ENCODE peak calls at places on chromosomes 6 and 20, in eight cellular contexts. One of them, this sample, is unnamed.

GRCh38 chr6:53313784-53314382 is 34.9 kb downstream of the ELOVL5 start:
- DNase-seq in neural progenitor cell: no peak
- DNase-seq in tibial nerve: no peak
- DNase-seq in OCI-LY7: no peak
- DNase-seq in psoas muscle: no peak
- DNase-seq in CD8-positive, alpha-beta T cell: no peak
- DNase-seq in hepatocyte: no peak
- DNase-seq in transverse colon: no peak
- DNase-seq in this sample: no peak

GRCh38 chr6:35808688-35809087 is 3.5 kb downstream of the LHFPL5 start:
- DNase-seq in CD8-positive, alpha-beta T cell: no peak
- DNase-seq in transverse colon: no peak
- DNase-seq in tibial nerve: no peak
- DNase-seq in neural progenitor cell: no peak
- DNase-seq in psoas muscle: no peak
- DNase-seq in OCI-LY7: no peak
- DNase-seq in hepatocyte: no peak
- DNase-seq in this sample: no peak

GRCh38 chr20:15547109-15547508 is 1026.1 kb downstream of the KIF16B start:
- DNase-seq in transverse colon: no peak
- DNase-seq in psoas muscle: no peak
- DNase-seq in hepatocyte: no peak
- DNase-seq in neural progenitor cell: no peak
- DNase-seq in OCI-LY7: no peak
- DNase-seq in tibial nerve: no peak
- DNase-seq in CD8-positive, alpha-beta T cell: no peak
- DNase-seq in this sample: no peak

GRCh38 chr6:133973109-133973971 is 20.3 kb downstream of the TBPL1 start:
- DNase-seq in OCI-LY7: peak; percentile 69
- DNase-seq in hepatocyte: peak; percentile 67
- DNase-seq in tibial nerve: no peak
- DNase-seq in psoas muscle: no peak
- DNase-seq in neural progenitor cell: peak; percentile 58
- DNase-seq in transverse colon: no peak
- DNase-seq in CD8-positive, alpha-beta T cell: no peak
- DNase-seq in this sample: no peak

GRCh38 chr6:55980627-55981211 is 105.3 kb upstream of the BMP5 start:
- DNase-seq in transverse colon: no peak
- DNase-seq in OCI-LY7: peak; percentile 22
- DNase-seq in psoas muscle: no peak
- DNase-seq in neural progenitor cell: peak; percentile 67
- DNase-seq in CD8-positive, alpha-beta T cell: no peak
- DNase-seq in hepatocyte: peak; percentile 65
- DNase-seq in tibial nerve: peak; percentile 65
- DNase-seq in this sample: no peak

GRCh38 chr6:143896096-143896880 is 32.0 kb downstream of the ZC2HC1B start:
- DNase-seq in hepatocyte: peak; percentile 25
- DNase-seq in transverse colon: peak; percentile 52
- DNase-seq in neural progenitor cell: no peak
- DNase-seq in psoas muscle: no peak
- DNase-seq in OCI-LY7: no peak
- DNase-seq in CD8-positive, alpha-beta T cell: no peak
- DNase-seq in tibial nerve: no peak
- DNase-seq in this sample: no peak

GRCh38 chr20:24731312-24731711 is 217.8 kb upstream of the CST7 start:
- DNase-seq in neural progenitor cell: no peak
- DNase-seq in tibial nerve: no peak
- DNase-seq in hepatocyte: no peak
- DNase-seq in OCI-LY7: no peak
- DNase-seq in psoas muscle: no peak
- DNase-seq in transverse colon: no peak
- DNase-seq in CD8-positive, alpha-beta T cell: no peak
- DNase-seq in this sample: no peak

GRCh38 chr20:19737025-19737424 is 21.0 kb upstream of the RIN2 start:
- DNase-seq in neural progenitor cell: no peak
- DNase-seq in psoas muscle: no peak
- DNase-seq in transverse colon: peak; percentile 41
- DNase-seq in tibial nerve: peak; percentile 26
- DNase-seq in CD8-positive, alpha-beta T cell: no peak
- DNase-seq in hepatocyte: peak; percentile 65
- DNase-seq in OCI-LY7: no peak
- DNase-seq in this sample: no peak

GRCh38 chr20:32796383-32797159 is 23.2 kb upstream of the MAPRE1 start:
- DNase-seq in transverse colon: no peak
- DNase-seq in psoas muscle: no peak
- DNase-seq in tibial nerve: no peak
- DNase-seq in hepatocyte: no peak
- DNase-seq in OCI-LY7: no peak
- DNase-seq in CD8-positive, alpha-beta T cell: no peak
- DNase-seq in neural progenitor cell: no peak
- DNase-seq in this sample: no peak

GRCh38 chr20:25024171-25024570 is 31.6 kb upstream of the APMAP start:
- DNase-seq in OCI-LY7: no peak
- DNase-seq in CD8-positive, alpha-beta T cell: no peak
- DNase-seq in hepatocyte: no peak
- DNase-seq in neural progenitor cell: no peak
- DNase-seq in tibial nerve: no peak
- DNase-seq in psoas muscle: no peak
- DNase-seq in transverse colon: peak; percentile 3
- DNase-seq in this sample: peak; percentile 38

GRCh38 chr6:117448732-117449131 is 23.0 kb upstream of the ROS1 start:
- DNase-seq in hepatocyte: peak; percentile 32
- DNase-seq in OCI-LY7: no peak
- DNase-seq in transverse colon: no peak
- DNase-seq in psoas muscle: no peak
- DNase-seq in neural progenitor cell: no peak
- DNase-seq in tibial nerve: no peak
- DNase-seq in CD8-positive, alpha-beta T cell: no peak
- DNase-seq in this sample: no peak

GRCh38 chr6:30955367-30956042 is 14.7 kb downstream of the MUCL3 start:
- DNase-seq in OCI-LY7: no peak
- DNase-seq in psoas muscle: peak; percentile 78
- DNase-seq in CD8-positive, alpha-beta T cell: peak; percentile 78
- DNase-seq in neural progenitor cell: peak; percentile 86
- DNase-seq in tibial nerve: no peak
- DNase-seq in transverse colon: peak; percentile 68
- DNase-seq in hepatocyte: peak; percentile 85
- DNase-seq in this sample: peak; percentile 91

GRCh38 chr6:12545837-12546658 is 170.5 kb upstream of the PHACTR1 start:
- DNase-seq in CD8-positive, alpha-beta T cell: no peak
- DNase-seq in OCI-LY7: no peak
- DNase-seq in transverse colon: no peak
- DNase-seq in tibial nerve: no peak
- DNase-seq in neural progenitor cell: no peak
- DNase-seq in hepatocyte: no peak
- DNase-seq in psoas muscle: no peak
- DNase-seq in this sample: no peak

GRCh38 chr6:125792680-125793079 is 1.9 kb downstream of the NCOA7 start:
- DNase-seq in tibial nerve: no peak
- DNase-seq in neural progenitor cell: no peak
- DNase-seq in transverse colon: no peak
- DNase-seq in hepatocyte: no peak
- DNase-seq in OCI-LY7: no peak
- DNase-seq in CD8-positive, alpha-beta T cell: no peak
- DNase-seq in psoas muscle: no peak
- DNase-seq in this sample: no peak

GRCh38 chr6:149055195-149055899 is 262.2 kb upstream of the TAB2 start:
- DNase-seq in psoas muscle: no peak
- DNase-seq in tibial nerve: no peak
- DNase-seq in neural progenitor cell: no peak
- DNase-seq in OCI-LY7: no peak
- DNase-seq in CD8-positive, alpha-beta T cell: no peak
- DNase-seq in transverse colon: no peak
- DNase-seq in hepatocyte: no peak
- DNase-seq in this sample: no peak

GRCh38 chr6:41687501-41688175 is 47.8 kb downstream of the TFEB start:
- DNase-seq in tibial nerve: no peak
- DNase-seq in psoas muscle: no peak
- DNase-seq in neural progenitor cell: no peak
- DNase-seq in OCI-LY7: no peak
- DNase-seq in CD8-positive, alpha-beta T cell: no peak
- DNase-seq in transverse colon: peak; percentile 76
- DNase-seq in hepatocyte: peak; percentile 35
- DNase-seq in this sample: no peak

GRCh38 chr6:112311950-112312547 is 35.1 kb upstream of the RFPL4B start:
- DNase-seq in tibial nerve: no peak
- DNase-seq in CD8-positive, alpha-beta T cell: no peak
- DNase-seq in OCI-LY7: peak; percentile 4
- DNase-seq in psoas muscle: no peak
- DNase-seq in neural progenitor cell: peak; percentile 32
- DNase-seq in transverse colon: no peak
- DNase-seq in hepatocyte: peak; percentile 41
- DNase-seq in this sample: no peak

GRCh38 chr6:168049277-168049676 is 29.7 kb downstream of the FRMD1 start:
- DNase-seq in OCI-LY7: no peak
- DNase-seq in hepatocyte: no peak
- DNase-seq in neural progenitor cell: no peak
- DNase-seq in transverse colon: no peak
- DNase-seq in CD8-positive, alpha-beta T cell: no peak
- DNase-seq in psoas muscle: no peak
- DNase-seq in tibial nerve: no peak
- DNase-seq in this sample: peak; percentile 66

GRCh38 chr6:134376785-134377184 is 58.9 kb upstream of the SGK1 start:
- DNase-seq in CD8-positive, alpha-beta T cell: no peak
- DNase-seq in tibial nerve: no peak
- DNase-seq in neural progenitor cell: no peak
- DNase-seq in OCI-LY7: no peak
- DNase-seq in transverse colon: no peak
- DNase-seq in hepatocyte: no peak
- DNase-seq in psoas muscle: no peak
- DNase-seq in this sample: no peak

GRCh38 chr6:155528335-155528734 is 72.7 kb upstream of the NOX3 start:
- DNase-seq in OCI-LY7: no peak
- DNase-seq in CD8-positive, alpha-beta T cell: no peak
- DNase-seq in tibial nerve: no peak
- DNase-seq in transverse colon: no peak
- DNase-seq in neural progenitor cell: no peak
- DNase-seq in hepatocyte: no peak
- DNase-seq in psoas muscle: no peak
- DNase-seq in this sample: no peak

GRCh38 chr6:140541288-140541687 is 1166.8 kb upstream of the CITED2 start:
- DNase-seq in OCI-LY7: no peak
- DNase-seq in psoas muscle: no peak
- DNase-seq in transverse colon: no peak
- DNase-seq in tibial nerve: no peak
- DNase-seq in neural progenitor cell: no peak
- DNase-seq in hepatocyte: no peak
- DNase-seq in CD8-positive, alpha-beta T cell: no peak
- DNase-seq in this sample: no peak

DNA sequence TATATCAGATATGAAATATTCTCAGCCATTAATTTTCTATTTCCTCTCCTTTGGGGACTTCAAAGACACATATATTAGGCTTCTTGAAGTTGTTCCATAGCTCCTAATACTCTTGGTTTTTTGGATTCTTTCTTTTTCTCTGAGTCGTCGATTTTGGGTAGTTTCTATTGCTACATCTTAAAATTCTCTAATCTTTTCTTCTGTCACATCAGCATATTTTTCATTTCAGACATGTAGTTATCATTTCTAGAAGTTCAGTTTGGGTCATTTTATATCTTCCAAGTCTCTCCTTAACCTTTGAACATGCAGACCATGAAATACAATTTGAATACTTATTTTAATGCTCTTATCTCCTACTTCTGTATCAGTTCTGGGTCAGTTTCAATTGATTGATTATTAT is 38.9 kb upstream of the SCRT2 start:
- DNase-seq in transverse colon: no peak
- DNase-seq in neural progenitor cell: no peak
- DNase-seq in tibial nerve: no peak
- DNase-seq in CD8-positive, alpha-beta T cell: no peak
- DNase-seq in OCI-LY7: no peak
- DNase-seq in hepatocyte: no peak
- DNase-seq in psoas muscle: no peak
- DNase-seq in this sample: no peak
- H3K9me3 ChIP-seq in transverse colon: peaks cover 5% of the 10 kb centered on the region
- H3K9me3 ChIP-seq in neural progenitor cell: no peaks in the 10 kb centered on the region
- H3K9me3 ChIP-seq in tibial nerve: no peaks in the 10 kb centered on the region
- H3K9me3 ChIP-seq in CD8-positive, alpha-beta T cell: no peaks in the 10 kb centered on the region
- H3K9me3 ChIP-seq in OCI-LY7: no peaks in the 10 kb centered on the region
- H3K9me3 ChIP-seq in hepatocyte: no peaks in the 10 kb centered on the region
- H3K9me3 ChIP-seq in psoas muscle: peaks cover 8% of the 10 kb centered on the region
- H3K9me3 ChIP-seq in this sample: peaks cover 2% of the 10 kb centered on the region

GRCh38 chr6:46949662-46950280 is 28.0 kb upstream of the ADGRF5 start:
- DNase-seq in hepatocyte: no peak
- DNase-seq in CD8-positive, alpha-beta T cell: no peak
- DNase-seq in tibial nerve: peak; percentile 39
- DNase-seq in OCI-LY7: no peak
- DNase-seq in neural progenitor cell: no peak
- DNase-seq in psoas muscle: peak; percentile 58
- DNase-seq in transverse colon: peak; percentile 82
- DNase-seq in this sample: peak; percentile 80
- H3K9me3 ChIP-seq in hepatocyte: no peaks in the 10 kb centered on the region
- H3K9me3 ChIP-seq in CD8-positive, alpha-beta T cell: no peaks in the 10 kb centered on the region
- H3K9me3 ChIP-seq in tibial nerve: no peaks in the 10 kb centered on the region
- H3K9me3 ChIP-seq in OCI-LY7: no peaks in the 10 kb centered on the region
- H3K9me3 ChIP-seq in neural progenitor cell: no peaks in the 10 kb centered on the region
- H3K9me3 ChIP-seq in psoas muscle: no peaks in the 10 kb centered on the region
- H3K9me3 ChIP-seq in transverse colon: no peaks in the 10 kb centered on the region
- H3K9me3 ChIP-seq in this sample: no peaks in the 10 kb centered on the region

DNA sequence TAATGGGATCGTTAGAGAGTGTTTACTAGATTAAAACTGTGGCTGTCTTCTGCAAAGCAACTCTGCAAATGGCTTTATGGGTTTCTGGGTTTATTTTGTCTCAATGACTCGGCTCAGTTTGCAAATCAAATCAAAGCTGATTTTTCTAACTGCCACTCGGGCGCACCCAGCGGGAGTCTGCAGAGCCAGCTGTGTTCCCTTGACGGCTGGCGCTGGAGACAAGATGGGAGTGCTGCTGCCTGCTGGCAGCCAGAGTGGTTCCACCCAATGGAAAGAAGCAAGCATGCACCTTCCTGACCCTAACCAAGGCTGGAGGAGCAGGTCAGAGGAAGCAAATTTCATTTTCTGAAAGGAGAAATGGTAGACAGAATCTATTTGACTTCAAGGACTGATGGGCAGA is 659.0 kb upstream of the CHD6 start:
- DNase-seq in transverse colon: no peak
- DNase-seq in psoas muscle: no peak
- DNase-seq in hepatocyte: no peak
- DNase-seq in CD8-positive, alpha-beta T cell: no peak
- DNase-seq in OCI-LY7: no peak
- DNase-seq in neural progenitor cell: peak; percentile 31
- DNase-seq in tibial nerve: no peak
- DNase-seq in this sample: no peak
- H3K9me3 ChIP-seq in transverse colon: no peaks in the 10 kb centered on the region
- H3K9me3 ChIP-seq in psoas muscle: no peaks in the 10 kb centered on the region
- H3K9me3 ChIP-seq in hepatocyte: no peaks in the 10 kb centered on the region
- H3K9me3 ChIP-seq in CD8-positive, alpha-beta T cell: no peaks in the 10 kb centered on the region
- H3K9me3 ChIP-seq in OCI-LY7: no peaks in the 10 kb centered on the region
- H3K9me3 ChIP-seq in neural progenitor cell: no peaks in the 10 kb centered on the region
- H3K9me3 ChIP-seq in tibial nerve: no peaks in the 10 kb centered on the region
- H3K9me3 ChIP-seq in this sample: no peaks in the 10 kb centered on the region

DNA sequence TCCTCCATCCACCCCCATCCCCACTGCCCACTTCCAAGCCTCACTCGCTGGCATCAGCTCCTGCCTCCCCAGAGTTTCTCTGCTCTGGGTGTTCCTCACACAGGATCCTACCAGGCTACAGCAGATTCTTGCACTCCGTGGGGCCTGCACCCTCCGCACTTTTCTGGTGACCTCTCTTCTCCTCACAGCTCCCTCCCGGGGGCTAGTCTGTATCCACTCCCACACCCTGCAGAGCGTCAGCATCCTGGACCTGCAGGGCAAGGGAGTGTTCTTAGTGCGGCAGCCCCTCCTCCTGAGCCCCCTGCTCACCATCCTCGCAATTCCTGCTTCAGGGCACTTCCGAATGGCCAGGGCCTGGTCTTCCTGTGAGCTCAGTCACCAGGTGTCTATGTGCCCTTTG is 224.2 kb downstream of the DLL1 start:
- DNase-seq in OCI-LY7: no peak
- DNase-seq in psoas muscle: no peak
- DNase-seq in tibial nerve: no peak
- DNase-seq in transverse colon: peak; percentile 4
- DNase-seq in hepatocyte: no peak
- DNase-seq in neural progenitor cell: no peak
- DNase-seq in CD8-positive, alpha-beta T cell: no peak
- DNase-seq in this sample: peak; percentile 40
- H3K9me3 ChIP-seq in OCI-LY7: no peaks in the 10 kb centered on the region
- H3K9me3 ChIP-seq in psoas muscle: no peaks in the 10 kb centered on the region
- H3K9me3 ChIP-seq in tibial nerve: no peaks in the 10 kb centered on the region
- H3K9me3 ChIP-seq in transverse colon: no peaks in the 10 kb centered on the region
- H3K9me3 ChIP-seq in hepatocyte: no peaks in the 10 kb centered on the region
- H3K9me3 ChIP-seq in neural progenitor cell: peaks cover 16% of the 10 kb centered on the region
- H3K9me3 ChIP-seq in CD8-positive, alpha-beta T cell: no peaks in the 10 kb centered on the region
- H3K9me3 ChIP-seq in this sample: peaks cover 11% of the 10 kb centered on the region